ENCODE peak calls at places on chromosomes 7 and 10, in nine cellular contexts. K, G, B, C, Q, X, Z, J and N are unnamed samples.

GRCh38 chr7:23343806-23344500 is 44.8 kb downstream of the MALSU1 start:
- DNase-seq in K (no peak), Q (no peak), G (no peak), B (no peak), C (no peak), X (no peak), Z (no peak), J (no peak), N (no peak)

GRCh38 chr7:114789942-114790341 is 132.0 kb upstream of the MDFIC start:
- DNase-seq in G (no peak), J (no peak), X (no peak), B (no peak), K (peak; percentile 42), C (no peak), Z (no peak), Q (no peak), N (no peak)

GRCh38 chr10:53664620-53665019 is 892.0 kb upstream of the MBL2 start:
- DNase-seq in X (no peak), B (no peak), Q (no peak), C (no peak), G (peak; percentile 5), Z (peak; percentile 4), K (no peak), J (no peak), N (no peak)

GRCh38 chr10:64648915-64649314 is 1127.7 kb downstream of the REEP3 start:
- DNase-seq in G (no peak), X (peak; percentile 1), Q (peak; percentile 13), B (no peak), K (no peak), C (no peak), Z (no peak), J (no peak), N (no peak)

GRCh38 chr10:42879380-42880254 is 97.0 kb downstream of the BMS1 start:
- DNase-seq in J (no peak), Q (no peak), B (no peak), K (no peak), X (no peak), C (no peak), Z (no peak), G (no peak), N (no peak)

GRCh38 chr10:49488056-49488455 is 50.9 kb downstream of the ERCC6 start:
- DNase-seq in X (no peak), J (no peak), Z (no peak), B (no peak), Q (peak; percentile 58), G (no peak), K (no peak), C (no peak), N (no peak)

GRCh38 chr7:27170936-27171635 is 3.0 kb downstream of the HOXA10 start:
- DNase-seq in C (no peak), K (no peak), B (no peak), Z (peak; percentile 51), G (no peak), X (no peak), J (peak; percentile 13), Q (no peak), N (peak; percentile 30)

GRCh38 chr10:114956466-114956865 is 18.5 kb downstream of the TRUB1 start:
- DNase-seq in Z (no peak), G (no peak), Q (no peak), K (no peak), C (no peak), X (no peak), J (no peak), B (no peak), N (no peak)

GRCh38 chr10:101601541-101601940 is 13.4 kb downstream of the DPCD start:
- DNase-seq in Q (no peak), J (no peak), X (no peak), G (no peak), B (no peak), Z (no peak), K (no peak), C (no peak), N (no peak)

GRCh38 chr7:65325793-65326432 is 47.7 kb upstream of the ZNF92 start:
- DNase-seq in K (no peak), J (no peak), Z (no peak), X (no peak), Q (no peak), G (no peak), B (no peak), C (no peak), N (no peak)

GRCh38 chr7:151306374-151306773 is 35.2 kb upstream of the NUB1 start:
- DNase-seq in Z (no peak), Q (no peak), G (no peak), C (no peak), B (peak; percentile 33), K (no peak), J (no peak), X (no peak), N (no peak)

GRCh38 chr10:50855015-50855414 is 30.4 kb downstream of the A1CF start:
- DNase-seq in K (no peak), X (no peak), B (no peak), Q (no peak), C (no peak), J (no peak), G (no peak), Z (no peak), N (no peak)

GRCh38 chr10:59098811-59099452 is 77.5 kb upstream of the PHYHIPL start:
- DNase-seq in G (no peak), C (no peak), K (no peak), B (no peak), Z (no peak), X (no peak), Q (no peak), J (no peak), N (no peak)

GRCh38 chr10:73092830-73093229 is 3.8 kb downstream of the P4HA1 start:
- DNase-seq in C (no peak), Q (no peak), B (no peak), K (no peak), J (no peak), G (no peak), X (no peak), Z (no peak), N (no peak)

GRCh38 chr7:42502022-42502421 is 265.0 kb upstream of the GLI3 start:
- DNase-seq in K (no peak), C (no peak), Q (no peak), Z (no peak), J (no peak), X (no peak), G (no peak), B (no peak), N (no peak)

GRCh38 chr10:4383683-4384082 is 442.3 kb upstream of the AKR1E2 start:
- DNase-seq in J (no peak), G (no peak), X (no peak), Z (no peak), B (no peak), C (no peak), K (peak; percentile 7), Q (no peak), N (no peak)

GRCh38 chr7:90706067-90706716 is 110.1 kb downstream of the CDK14 start:
- DNase-seq in Z (no peak), J (no peak), X (no peak), C (no peak), K (no peak), Q (peak; percentile 27), B (no peak), G (no peak), N (no peak)

GRCh38 chr10:25907247-25907646 is 26.8 kb upstream of the MYO3A start:
- DNase-seq in K (no peak), C (no peak), B (no peak), J (no peak), Q (no peak), X (no peak), Z (no peak), G (no peak), N (no peak)

GRCh38 chr7:112970771-112971170 is 115.9 kb downstream of the GPR85 start:
- DNase-seq in C (no peak), J (no peak), X (no peak), G (no peak), Z (no peak), B (no peak), Q (no peak), K (no peak), N (no peak)

GRCh38 chr7:1141651-1142050 is 18.3 kb downstream of the ZFAND2A start:
- DNase-seq in C (no peak), Z (no peak), B (no peak), G (no peak), K (no peak), Q (no peak), J (no peak), X (no peak), N (no peak)

GRCh38 chr10:93695720-93696119 is 6.7 kb downstream of the FRA10AC1 start:
- DNase-seq in Z (peak; percentile 11), G (no peak), J (no peak), Q (no peak), K (no peak), B (no peak), X (no peak), C (no peak), N (no peak)

GRCh38 chr7:117041007-117041406 is 87.7 kb downstream of the ST7 start:
- DNase-seq in G (no peak), Q (no peak), Z (no peak), B (no peak), X (peak; percentile 47), C (no peak), J (no peak), K (peak; percentile 15), N (no peak)

GRCh38 chr7:24854866-24855265 is 97.6 kb upstream of the GSDME start:
- DNase-seq in X (no peak), Z (no peak), C (no peak), J (no peak), Q (no peak), K (peak; percentile 42), G (no peak), B (no peak), N (no peak)

GRCh38 chr7:17444673-17445072 is 146.2 kb downstream of the AHR start:
- DNase-seq in G (no peak), X (no peak), Q (no peak), J (no peak), C (no peak), B (no peak), K (no peak), Z (no peak), N (no peak)